ENCODE peak calls at places on chromosomes 1 and 21, in six cellular contexts. W is trophoblast cell, Z is IMR-90, K is H9, N is mesenchymal stem cell, Q is H1. O is an unnamed sample.

GRCh38 chr1:229781453-229781852 is 155.4 kb downstream of the URB2 start:
- DNase-seq in W (no peak), Z (no peak), K (peak; percentile 59), N (no peak), Q (no peak), O (no peak)

GRCh38 chr1:104906141-104906540 is 1156.4 kb downstream of the AMY1C start:
- DNase-seq in W (no peak), Z (no peak), K (no peak), N (peak; percentile 58), Q (no peak), O (no peak)

GRCh38 chr1:57860931-57861600 is 437.2 kb upstream of the DAB1 start:
- DNase-seq in W (peak; percentile 97), Z (no peak), K (no peak), N (no peak), Q (no peak), O (no peak)

GRCh38 chr1:13976485-13976884 is 276.5 kb downstream of the PRDM2 start:
- DNase-seq in W (no peak), Z (no peak), K (no peak), N (no peak), Q (no peak), O (no peak)

GRCh38 chr21:41600961-41601572 is 93.1 kb upstream of the TMPRSS2 start:
- DNase-seq in W (no peak), Z (no peak), K (peak; percentile 14), N (no peak), Q (no peak), O (no peak)

GRCh38 chr1:54952950-54953718 is 27.3 kb upstream of the TMEM61 start:
- DNase-seq in W (no peak), Z (peak; percentile 42), K (no peak), N (peak; percentile 51), Q (no peak), O (no peak)

GRCh38 chr1:155006601-155007101 is 4.0 kb downstream of the ZBTB7B start:
- DNase-seq in W (no peak), Z (no peak), K (no peak), N (no peak), Q (no peak), O (no peak)

GRCh38 chr1:160544647-160545046 is 21.6 kb upstream of the SLAMF6 start:
- DNase-seq in W (no peak), Z (peak; percentile 10), K (no peak), N (peak; percentile 22), Q (no peak), O (no peak)

GRCh38 chr21:27104749-27105439 is 138.0 kb upstream of the ADAMTS5 start:
- DNase-seq in W (no peak), Z (peak; percentile 51), K (no peak), N (peak; percentile 46), Q (no peak), O (no peak)

GRCh38 chr1:192974701-192975100 is 84.5 kb downstream of the UCHL5 start:
- DNase-seq in W (peak; percentile 1), Z (peak; percentile 21), K (no peak), N (peak; percentile 6), Q (no peak), O (no peak)

DNA sequence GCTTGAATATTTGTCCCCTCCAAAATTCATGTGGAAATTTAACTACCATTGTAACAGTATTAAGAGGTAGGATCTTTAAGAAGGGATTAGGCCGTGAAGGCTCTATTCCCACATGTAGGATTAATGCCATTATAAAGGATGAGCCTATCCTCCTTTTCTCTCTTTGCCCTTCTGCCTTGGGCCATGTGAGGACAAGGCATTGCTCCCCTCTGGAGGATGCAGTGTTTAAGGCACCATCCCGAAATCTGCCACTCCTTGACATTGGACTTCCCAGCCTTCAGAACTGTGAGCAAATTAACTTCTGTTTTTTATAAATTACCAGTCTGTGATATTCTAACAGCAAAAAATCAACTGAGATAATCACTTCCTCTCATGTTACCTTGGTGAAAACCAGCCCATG is 124.4 kb downstream of the TOMM20 start:
- DNase-seq in W (no peak), Z (no peak), K (no peak), N (no peak), Q (no peak), O (no peak)
- H3K14ac ChIP-seq in W (no peak overlapping the region), Z (no peak overlapping the region), K (no peak overlapping the region), N (no peak overlapping the region), Q (no peak overlapping the region), O (no peak overlapping the region)

GRCh38 chr1:15410223-15410883 is 665 bp downstream of the EFHD2 start:
- DNase-seq in W (no peak), Z (no peak), K (no peak), N (no peak), Q (no peak), O (no peak)
- H3K14ac ChIP-seq in W (peak overlapping the region; percentile 67), Z (peak overlapping the region; percentile 96), K (peak overlapping the region; percentile 49), N (peak overlapping the region; percentile 92), Q (no peak overlapping the region), O (peak overlapping the region; percentile 25)

GRCh38 chr1:30262158-30262557 is 461.2 kb downstream of the MATN1 start:
- DNase-seq in W (no peak), Z (no peak), K (no peak), N (no peak), Q (no peak), O (no peak)
- H3K14ac ChIP-seq in W (no peak overlapping the region), Z (no peak overlapping the region), K (no peak overlapping the region), N (no peak overlapping the region), Q (no peak overlapping the region), O (no peak overlapping the region)

GRCh38 chr21:36917487-36918158 is 48.8 kb downstream of the HLCS start:
- DNase-seq in W (peak; percentile 61), Z (peak; percentile 75), K (peak; percentile 61), N (peak; percentile 76), Q (peak; percentile 53), O (peak; percentile 30)
- H3K14ac ChIP-seq in W (no peak overlapping the region), Z (peak overlapping the region; percentile 86), K (no peak overlapping the region), N (no peak overlapping the region), Q (no peak overlapping the region), O (no peak overlapping the region)

GRCh38 chr1:35080171-35080854 is 1.1 kb downstream of the ZMYM1 start:
- DNase-seq in W (no peak), Z (no peak), K (no peak), N (peak; percentile 5), Q (no peak), O (no peak)

GRCh38 chr1:35085421-35085820 is 6.2 kb downstream of the ZMYM1 start:
- DNase-seq in W (no peak), Z (no peak), K (no peak), N (no peak), Q (no peak), O (no peak)
- H3K14ac ChIP-seq in W (no peak overlapping the region), Z (no peak overlapping the region), K (no peak overlapping the region), N (no peak overlapping the region), Q (no peak overlapping the region), O (no peak overlapping the region)

GRCh38 chr21:15627011-15627410 is 102.8 kb upstream of the USP25 start:
- DNase-seq in W (peak; percentile 56), Z (no peak), K (no peak), N (no peak), Q (no peak), O (no peak)

GRCh38 chr21:15620892-15621291 is 108.9 kb upstream of the USP25 start:
- DNase-seq in W (no peak), Z (no peak), K (no peak), N (no peak), Q (no peak), O (no peak)

GRCh38 chr21:15625363-15625762 is 104.4 kb upstream of the USP25 start:
- DNase-seq in W (no peak), Z (no peak), K (no peak), N (no peak), Q (no peak), O (no peak)

GRCh38 chr21:15627823-15628222 is 102.0 kb upstream of the USP25 start:
- DNase-seq in W (no peak), Z (no peak), K (no peak), N (peak; percentile 24), Q (no peak), O (no peak)

DNA sequence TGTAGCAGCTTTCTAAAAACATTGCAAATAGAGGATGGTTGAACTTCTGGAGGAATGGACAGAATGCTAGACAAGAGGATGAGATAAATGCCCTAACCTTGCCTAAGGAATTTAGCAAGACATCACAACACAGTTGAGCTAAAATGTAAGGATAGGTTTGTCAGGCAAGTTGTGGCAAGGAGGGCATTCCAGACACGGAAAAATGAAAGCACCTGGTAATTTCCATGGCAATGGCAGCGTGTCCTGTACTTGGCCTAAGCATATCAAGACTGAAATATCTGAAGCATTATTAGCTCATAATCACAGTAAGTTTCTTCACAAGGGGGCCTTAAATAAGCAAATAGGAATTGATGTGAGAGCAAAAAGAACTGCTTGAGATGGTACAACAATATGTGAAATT is 105.1 kb upstream of the USP25 start:
- DNase-seq in W (peak; percentile 78), Z (no peak), K (no peak), N (no peak), Q (no peak), O (no peak)
- H3K14ac ChIP-seq in W (no peak overlapping the region), Z (no peak overlapping the region), K (no peak overlapping the region), N (no peak overlapping the region), Q (no peak overlapping the region), O (no peak overlapping the region)